ENCODE peak calls at places on chromosomes 11 and 22, in eight cellular contexts. U is LoVo; O is activated CD8-positive, alpha-beta T cell treated with anti-CD3 and anti-CD28 coated beads, Interleukin-2, amount 10 ng/mL, durations not matched to agents 7 days and 5 days; L is aorta; X is iris pigment epithelial cell; R is fibroblast of the conjunctiva; Y is stimulated activated CD4-positive, alpha-beta T cell treated with anti-CD3 and anti-CD28 coated beads, Interleukin-4, amount 100 ng/mL, for 1 hour; C is A549. A is an unnamed sample.

GRCh38 chr11:77381749-77382693 is 80.5 kb upstream of the GDPD4 start:
- DNase-seq in U (no peak), O (no peak), L (no peak), X (peak; percentile 75), R (peak; percentile 61), Y (no peak), C (no peak), A (no peak)

GRCh38 chr11:75035911-75036536 is 47.3 kb downstream of the NEU3 start:
- DNase-seq in U (peak; percentile 65), O (no peak), L (no peak), X (no peak), R (no peak), Y (no peak), C (no peak), A (no peak)

GRCh38 chr11:15123849-15124248 is 9.1 kb downstream of the INSC start:
- DNase-seq in U (peak; percentile 24), O (no peak), L (no peak), X (peak; percentile 84), R (peak; percentile 72), Y (no peak), C (no peak), A (no peak)

GRCh38 chr22:23820748-23821211 is 18.0 kb downstream of the DERL3 start:
- DNase-seq in U (no peak), O (peak; percentile 84), L (peak; percentile 6), X (no peak), R (no peak), Y (no peak), C (no peak), A (no peak)

GRCh38 chr11:109984634-109985289 is 108.4 kb upstream of the ZC3H12C start:
- DNase-seq in U (no peak), O (no peak), L (no peak), X (no peak), R (no peak), Y (no peak), C (no peak), A (no peak)

GRCh38 chr11:115054541-115055538 is 376.5 kb downstream of the NXPE2 start:
- DNase-seq in U (no peak), O (no peak), L (no peak), X (no peak), R (no peak), Y (no peak), C (no peak), A (no peak)

GRCh38 chr22:42434283-42434682 is 2.1 kb upstream of the NFAM1 start:
- DNase-seq in U (no peak), O (no peak), L (no peak), X (no peak), R (no peak), Y (no peak), C (no peak), A (no peak)

GRCh38 chr11:15910761-15911160 is 445.6 kb downstream of the SOX6 start:
- DNase-seq in U (no peak), O (no peak), L (no peak), X (no peak), R (no peak), Y (no peak), C (no peak), A (no peak)

GRCh38 chr22:32226236-32227119 is 21.6 kb upstream of the RFPL2 start:
- DNase-seq in U (no peak), O (no peak), L (no peak), X (no peak), R (no peak), Y (no peak), C (no peak), A (no peak)